ENCODE peak calls at places on chromosomes 7 and 10, in eight cellular contexts. T is HCT116; V is mesothelial cell of epicardium; A is stimulated activated CD4-positive, alpha-beta T cell treated with anti-CD3 and anti-CD28 coated beads, Interleukin-1b, Interleukin-23, amount 100 ng/mL, for 4 hours; U is globus pallidus; J is omental fat pad; E is EL; O is GM04504. W is an unnamed sample.

GRCh38 chr7:29005829-29006228 is 47.7 kb upstream of the TRIL start:
- DNase-seq in A (no peak), J (no peak), V (no peak), T (no peak), U (no peak), E (peak; percentile 18), O (no peak), W (no peak)

GRCh38 chr10:130492266-130492934 is 356.2 kb downstream of the GLRX3 start:
- DNase-seq in T (no peak), J (no peak), A (no peak), U (no peak), V (no peak), O (no peak), E (no peak), W (no peak)

GRCh38 chr7:20795881-20796280 is 9.2 kb upstream of the SP8 start:
- DNase-seq in J (no peak), A (no peak), T (no peak), O (no peak), V (no peak), E (no peak), U (no peak), W (no peak)

GRCh38 chr10:131819241-131820072 is 81.4 kb upstream of the PPP2R2D start:
- DNase-seq in A (no peak), O (no peak), J (no peak), U (no peak), E (no peak), V (no peak), T (no peak), W (no peak)

GRCh38 chr10:17235136-17235535 is 7.1 kb downstream of the VIM start:
- DNase-seq in T (no peak), U (no peak), V (no peak), O (no peak), J (no peak), A (no peak), E (peak; percentile 39), W (no peak)

GRCh38 chr7:74173866-74174605 is at the start of gene EIF4H:
- DNase-seq in J (peak; percentile 82), O (peak; percentile 91), E (peak; percentile 94), U (peak; percentile 92), V (peak; percentile 93), A (peak; percentile 94), T (peak; percentile 86), W (peak; percentile 97)

GRCh38 chr7:142760071-142760642 is 10.6 kb upstream of the PRSS2 start:
- DNase-seq in J (no peak), E (no peak), O (no peak), U (no peak), T (no peak), V (no peak), A (no peak), W (no peak)

GRCh38 chr10:17984056-17984455 is 32.3 kb downstream of the SLC39A12 start:
- DNase-seq in U (no peak), E (peak; percentile 62), V (no peak), T (peak; percentile 46), J (no peak), A (no peak), O (no peak), W (no peak)

GRCh38 chr10:80292607-80293239 is 3.3 kb upstream of the MAT1A start:
- DNase-seq in T (no peak), O (no peak), E (no peak), A (no peak), J (no peak), U (no peak), V (no peak), W (no peak)

GRCh38 chr10:94416896-94417295 is 14.6 kb downstream of the TBC1D12 start:
- DNase-seq in O (no peak), E (no peak), V (no peak), U (no peak), A (no peak), T (no peak), J (no peak), W (no peak)

GRCh38 chr10:44384601-44385422 is at the start of gene CXCL12:
- DNase-seq in E (peak; percentile 51), J (no peak), U (no peak), V (no peak), O (peak; percentile 20), T (no peak), A (no peak), W (no peak)

GRCh38 chr10:16521311-16522016 is at the start of gene C1QL3:
- DNase-seq in T (no peak), J (no peak), A (no peak), V (no peak), U (no peak), E (peak; percentile 1), O (no peak), W (no peak)

W was measured in ascending aorta.